ENCODE peak calls at places on chromosomes 3 and 15, in ten cellular contexts. N is GM03348; X is cerebellar cortex; O is GM13977; R is NCI-H2107; P is DMS153; J is EL; M is iPS-NIHi11; I is stimulated activated CD8-positive, alpha-beta memory T cell treated with anti-CD3 and anti-CD28 coated beads, Interleukin-2, amount 100 ng/mL, for 48 hours; S is dermis microvascular lymphatic vessel endothelial cell. Q is an unnamed sample.

GRCh38 chr3:64930891-64931290 is 243.1 kb upstream of the ADAMTS9 start:
- DNase-seq in N (no peak), X (no peak), O (no peak), R (no peak), P (no peak), J (no peak), M (no peak), I (no peak), S (no peak), Q (no peak)

GRCh38 chr15:92037446-92037845 is 183.9 kb downstream of the SLCO3A1 start:
- DNase-seq in N (no peak), X (no peak), O (no peak), R (no peak), P (no peak), J (no peak), M (no peak), I (no peak), S (no peak), Q (no peak)

GRCh38 chr15:67931861-67932260 is 92.0 kb upstream of the RNU6-1 start:
- DNase-seq in N (no peak), X (no peak), O (no peak), R (no peak), P (no peak), J (peak), M (no peak), I (no peak), S (no peak), Q (no peak)

GRCh38 chr15:42324308-42324707 is 35.0 kb upstream of the CAPN3 start:
- DNase-seq in N (no peak), X (no peak), O (no peak), R (no peak), P (no peak), J (peak), M (no peak), I (no peak), S (no peak), Q (peak)

GRCh38 chr3:134356411-134357040 is 17.7 kb downstream of the AMOTL2 start:
- DNase-seq in N (no peak), X (no peak), O (no peak), R (no peak), P (no peak), J (no peak), M (no peak), I (no peak), S (no peak), Q (no peak)

GRCh38 chr15:77857419-77857818 is 220.1 kb downstream of the TBC1D2B start:
- DNase-seq in N (no peak), X (no peak), O (no peak), R (no peak), P (no peak), J (no peak), M (no peak), I (no peak), S (no peak), Q (no peak)

GRCh38 chr3:69698728-69699127 is 40.5 kb upstream of the MITF start:
- DNase-seq in N (no peak), X (no peak), O (no peak), R (no peak), P (no peak), J (no peak), M (no peak), I (no peak), S (no peak), Q (no peak)

GRCh38 chr15:56775632-56776031 is 42.3 kb upstream of the ZNF280D start:
- DNase-seq in N (no peak), X (no peak), O (no peak), R (no peak), P (no peak), J (no peak), M (no peak), I (no peak), S (peak), Q (peak)

GRCh38 chr15:47185222-47185800 is 532.0 kb upstream of the SEMA6D start:
- DNase-seq in N (no peak), X (no peak), O (no peak), R (no peak), P (no peak), J (no peak), M (no peak), I (no peak), S (no peak), Q (no peak)

GRCh38 chr3:53803124-53803815 is 42.9 kb downstream of the CHDH start:
- DNase-seq in N (no peak), X (no peak), O (no peak), R (no peak), P (no peak), J (no peak), M (no peak), I (no peak), S (no peak), Q (no peak)

GRCh38 chr3:171044828-171045793 is 18.6 kb upstream of the SLC2A2 start:
- DNase-seq in N (peak), X (no peak), O (no peak), R (no peak), P (no peak), J (peak), M (no peak), I (no peak), S (no peak), Q (no peak)

GRCh38 chr3:38521391-38521987 is 25.3 kb downstream of the EXOG start:
- DNase-seq in N (peak), X (peak), O (peak), R (peak), P (peak), J (peak), M (peak), I (peak), S (peak), Q (peak)

GRCh38 chr3:13498354-13499060 is 18.4 kb downstream of the HDAC11 start:
- DNase-seq in N (no peak), X (no peak), O (no peak), R (no peak), P (no peak), J (no peak), M (no peak), I (no peak), S (no peak), Q (no peak)

GRCh38 chr3:174397848-174398247 is 461.3 kb upstream of the NAALADL2 start:
- DNase-seq in N (peak), X (peak), O (no peak), R (peak), P (no peak), J (peak), M (no peak), I (no peak), S (peak), Q (peak)

GRCh38 chr3:156181509-156181908 is 61.1 kb downstream of the KCNAB1 start:
- DNase-seq in N (peak), X (no peak), O (no peak), R (no peak), P (no peak), J (peak), M (no peak), I (no peak), S (no peak), Q (no peak)

GRCh38 chr15:101296418-101297405 is 1.7 kb upstream of the SNRPA1 start:
- DNase-seq in N (no peak), X (no peak), O (no peak), R (no peak), P (no peak), J (peak), M (no peak), I (no peak), S (no peak), Q (no peak)

GRCh38 chr3:178263236-178263916 is 272.9 kb upstream of the KCNMB2 start:
- DNase-seq in N (no peak), X (no peak), O (no peak), R (no peak), P (no peak), J (no peak), M (no peak), I (no peak), S (no peak), Q (peak)

GRCh38 chr3:170038434-170039110 is 777 bp downstream of the GPR160 start:
- DNase-seq in N (no peak), X (no peak), O (peak), R (no peak), P (no peak), J (no peak), M (peak), I (no peak), S (no peak), Q (no peak)

GRCh38 chr3:187629711-187630110 is 40.5 kb downstream of the SST start:
- DNase-seq in N (peak), X (no peak), O (no peak), R (no peak), P (no peak), J (peak), M (no peak), I (no peak), S (no peak), Q (no peak)

GRCh38 chr15:45048784-45049631 is 26.0 kb downstream of the SORD start:
- DNase-seq in N (no peak), X (no peak), O (peak), R (no peak), P (no peak), J (no peak), M (no peak), I (no peak), S (no peak), Q (no peak)

GRCh38 chr3:3109407-3110298 is 521 bp downstream of the IL5RA start:
- DNase-seq in N (no peak), X (no peak), O (no peak), R (peak), P (no peak), J (no peak), M (no peak), I (no peak), S (no peak), Q (no peak)

GRCh38 chr3:98398513-98398912 is 8.0 kb downstream of the OR5K3 start:
- DNase-seq in N (no peak), X (no peak), O (no peak), R (no peak), P (no peak), J (no peak), M (no peak), I (no peak), S (no peak), Q (no peak)

GRCh38 chr3:29168686-29169085 is 112.2 kb upstream of the RBMS3 start:
- DNase-seq in N (no peak), X (no peak), O (no peak), R (no peak), P (no peak), J (peak), M (no peak), I (no peak), S (no peak), Q (no peak)

GRCh38 chr15:100340721-100341661 is 784 bp downstream of the ADAMTS17 start:
- DNase-seq in N (no peak), X (no peak), O (no peak), R (no peak), P (no peak), J (no peak), M (peak), I (no peak), S (no peak), Q (no peak)

GRCh38 chr15:66670698-66671580 is 31.1 kb upstream of the SMAD6 start:
- DNase-seq in N (no peak), X (peak), O (no peak), R (no peak), P (peak), J (no peak), M (peak), I (no peak), S (no peak), Q (no peak)

GRCh38 chr3:66405701-66406091 is 95.1 kb downstream of the LRIG1 start:
- DNase-seq in N (peak), X (no peak), O (no peak), R (no peak), P (no peak), J (peak), M (no peak), I (no peak), S (no peak), Q (no peak)

GRCh38 chr3:39146083-39146501 is 7.3 kb downstream of the CSRNP1 start:
- DNase-seq in N (peak), X (no peak), O (no peak), R (no peak), P (no peak), J (no peak), M (no peak), I (no peak), S (no peak), Q (no peak)

GRCh38 chr3:14146381-14147062 is 21.7 kb downstream of the TMEM43 start:
- DNase-seq in N (no peak), X (no peak), O (no peak), R (no peak), P (no peak), J (no peak), M (no peak), I (no peak), S (no peak), Q (no peak)

GRCh38 chr3:49602877-49603411 is 48.7 kb downstream of the BSN start:
- DNase-seq in N (no peak), X (peak), O (no peak), R (no peak), P (peak), J (no peak), M (no peak), I (peak), S (no peak), Q (no peak)